ENCODE peak calls at places on chromosomes 11 and 22, in ten cellular contexts. E is WERI-Rb-1; V is activated naive CD4-positive, alpha-beta T cell treated with anti-CD3 and anti-CD28 coated beads, Interleukin-2, amount 50 U/mL, for 16 hours; Y is GM20000; L is astrocyte of the spinal cord; J is fibroblast of the aortic adventitia; P is MM.1S; W is NCI-H2029 treated with DMSO at 0.1 percent for 48 hours; F is psoas muscle; M is right cardiac atrium. A is an unnamed sample.

GRCh38 chr11:64566042-64566914 is 24.7 kb upstream of the SLC22A12 start:
- DNase-seq in E (peak; percentile 73), V (peak; percentile 28), Y (no peak), L (peak; percentile 81), J (peak; percentile 76), P (peak; percentile 56), W (no peak), F (peak; percentile 47), M (peak; percentile 79), A (peak; percentile 58)

GRCh38 chr11:96207459-96208449 is 135.2 kb downstream of the MAML2 start:
- DNase-seq in E (no peak), V (no peak), Y (no peak), L (no peak), J (no peak), P (peak; percentile 63), W (no peak), F (no peak), M (no peak), A (no peak)

GRCh38 chr11:115317428-115318185 is 186.6 kb downstream of the CADM1 start:
- DNase-seq in E (no peak), V (no peak), Y (no peak), L (no peak), J (no peak), P (no peak), W (no peak), F (no peak), M (no peak), A (no peak)

GRCh38 chr11:78228467-78228866 is 39.7 kb downstream of the USP35 start:
- DNase-seq in E (peak; percentile 37), V (no peak), Y (peak; percentile 68), L (peak; percentile 58), J (peak; percentile 76), P (peak; percentile 74), W (peak; percentile 53), F (no peak), M (no peak), A (no peak)

GRCh38 chr11:58963551-58964075 is 24.3 kb downstream of the GLYATL1 start:
- DNase-seq in E (peak; percentile 22), V (no peak), Y (no peak), L (peak; percentile 69), J (peak; percentile 85), P (no peak), W (no peak), F (no peak), M (peak; percentile 44), A (no peak)

GRCh38 chr22:49019737-49020136 is 807.9 kb downstream of the BRD1 start:
- DNase-seq in E (peak; percentile 1), V (peak; percentile 10), Y (no peak), L (no peak), J (no peak), P (no peak), W (no peak), F (no peak), M (no peak), A (no peak)

GRCh38 chr11:73978576-73979086 is 4.0 kb downstream of the UCP2 start:
- DNase-seq in E (no peak), V (no peak), Y (no peak), L (no peak), J (peak; percentile 18), P (no peak), W (no peak), F (no peak), M (no peak), A (no peak)

GRCh38 chr11:84261707-84262106 is 975.5 kb upstream of the CCDC90B start:
- DNase-seq in E (peak; percentile 48), V (no peak), Y (no peak), L (no peak), J (no peak), P (no peak), W (no peak), F (no peak), M (no peak), A (no peak)

GRCh38 chr22:32622762-32623147 is 148.1 kb downstream of the FBXO7 start:
- DNase-seq in E (no peak), V (no peak), Y (no peak), L (no peak), J (no peak), P (no peak), W (no peak), F (no peak), M (no peak), A (no peak)

GRCh38 chr11:66467034-66467659 is 442 bp downstream of the PELI3 start:
- DNase-seq in E (no peak), V (no peak), Y (peak; percentile 73), L (peak; percentile 12), J (peak; percentile 15), P (peak; percentile 29), W (no peak), F (peak; percentile 47), M (no peak), A (no peak)

GRCh38 chr22:45804986-45805325 is 133.3 kb downstream of the ATXN10 start:
- DNase-seq in E (no peak), V (no peak), Y (no peak), L (peak; percentile 95), J (peak; percentile 98), P (no peak), W (no peak), F (no peak), M (no peak), A (no peak)

GRCh38 chr22:46653596-46653995 is 33.4 kb downstream of the GRAMD4 start:
- DNase-seq in E (no peak), V (no peak), Y (peak; percentile 72), L (no peak), J (no peak), P (no peak), W (no peak), F (no peak), M (no peak), A (no peak)

GRCh38 chr11:34830648-34831047 is 85.5 kb downstream of the APIP start:
- DNase-seq in E (no peak), V (no peak), Y (no peak), L (peak; percentile 15), J (peak; percentile 12), P (no peak), W (peak; percentile 87), F (no peak), M (peak; percentile 91), A (no peak)

GRCh38 chr11:124865902-124866851 is 945 bp downstream of the ROBO3 start:
- DNase-seq in E (peak; percentile 63), V (peak; percentile 55), Y (peak; percentile 84), L (peak; percentile 16), J (peak; percentile 22), P (peak; percentile 15), W (no peak), F (peak; percentile 44), M (peak; percentile 72), A (peak; percentile 58)